ENCODE peak calls at places on chromosomes 16 and 17, in five cellular contexts. O, Q, R, N and J are unnamed samples. For H3K4me1, the result is how much of the 10 kb centered on the place peaks cover.

GRCh38 chr17:36546418-36547093 is 1.8 kb downstream of the GGNBP2 start:
- DNase-seq in O (no peak), Q (no peak), R (no peak), N (no peak), J (no peak)

GRCh38 chr17:4786111-4786491 is at the start of gene VMO1:
- DNase-seq in O (no peak), Q (peak), R (no peak), N (no peak), J (peak)

GRCh38 chr17:82095777-82096708 is 2.0 kb downstream of the FASN start:
- DNase-seq in O (no peak), Q (peak), R (no peak), N (peak), J (peak)

GRCh38 chr16:28984619-28985135 is at the start of gene LAT:
- DNase-seq in O (no peak), Q (no peak), R (no peak), N (peak), J (no peak)

GRCh38 chr17:63911657-63912100 is 621 bp upstream of the CSHL1 start:
- DNase-seq in O (peak), Q (peak), R (peak), N (peak), J (no peak)

GRCh38 chr17:22217135-22217534 is 524.8 kb downstream of the KCNJ18 start:
- DNase-seq in O (no peak), Q (no peak), R (peak), N (no peak), J (no peak)

GRCh38 chr17:17823433-17824118 is 13.2 kb downstream of the SREBF1 start:
- DNase-seq in O (peak), Q (peak), R (peak), N (peak), J (peak)

GRCh38 chr16:3012246-3012645 is 477 bp upstream of the CLDN9 start:
- DNase-seq in O (no peak), Q (no peak), R (no peak), N (no peak), J (no peak)

GRCh38 chr16:89200124-89200849 is at the start of gene SLC22A31:
- DNase-seq in O (no peak), Q (no peak), R (no peak), N (no peak), J (no peak)

GRCh38 chr16:70795513-70795912 is 5.4 kb downstream of the VAC14 start:
- DNase-seq in O (no peak), Q (no peak), R (no peak), N (no peak), J (no peak)

GRCh38 chr16:67936876-67937605 is 391 bp upstream of the PSMB10 start:
- DNase-seq in O (no peak), Q (no peak), R (no peak), N (peak), J (no peak)

GRCh38 chr17:4789951-4790704 is 1.4 kb downstream of the GLTPD2 start:
- DNase-seq in O (peak), Q (peak), R (peak), N (peak), J (peak)

GRCh38 chr17:66275651-66276050 is 26.8 kb upstream of the PRKCA start:
- DNase-seq in O (no peak), Q (no peak), R (no peak), N (no peak), J (no peak)

GRCh38 chr16:77834600-77834963 is 46.2 kb downstream of the VAT1L start:
- DNase-seq in O (no peak), Q (no peak), R (no peak), N (no peak), J (no peak)

GRCh38 chr16:75054556-75054947 is 55.7 kb downstream of the ZNRF1 start:
- DNase-seq in O (no peak), Q (no peak), R (no peak), N (no peak), J (no peak)

GRCh38 chr16:71482569-71482968 is 6.6 kb downstream of the ZNF19 start:
- DNase-seq in O (no peak), Q (no peak), R (no peak), N (no peak), J (no peak)

GRCh38 chr16:85663891-85664321 is 24.8 kb downstream of the GINS2 start:
- DNase-seq in O (no peak), Q (no peak), R (no peak), N (no peak), J (peak)

GRCh38 chr16:6375471-6376075 is 957.1 kb upstream of the RBFOX1 start:
- DNase-seq in O (no peak), Q (no peak), R (peak), N (no peak), J (no peak)

GRCh38 chr17:63697341-63698286 is 2.3 kb downstream of the LIMD2 start:
- DNase-seq in O (peak), Q (no peak), R (no peak), N (peak), J (peak)

GRCh38 chr17:50953831-50954601 is 87.9 kb upstream of the TOB1 start:
- DNase-seq in O (no peak), Q (no peak), R (no peak), N (no peak), J (peak)

GRCh38 chr16:68481636-68482035 is 33.3 kb upstream of the SMPD3 start:
- DNase-seq in O (no peak), Q (no peak), R (no peak), N (no peak), J (no peak)

GRCh38 chr17:71995570-71995969 is 125.2 kb upstream of the SOX9 start:
- DNase-seq in O (no peak), Q (no peak), R (no peak), N (no peak), J (no peak)

GRCh38 chr16:19769239-19769638 is 51.2 kb downstream of the IQCK start:
- DNase-seq in O (no peak), Q (no peak), R (no peak), N (no peak), J (no peak)

GRCh38 chr17:80137131-80137530 is 9.8 kb downstream of the EIF4A3 start:
- DNase-seq in O (no peak), Q (no peak), R (no peak), N (no peak), J (no peak)

GRCh38 chr16:22938647-22939046 is 124.7 kb downstream of the HS3ST2 start:
- DNase-seq in O (no peak), Q (no peak), R (no peak), N (no peak), J (no peak)

GRCh38 chr17:56291226-56291805 is 138.0 kb downstream of the ANKFN1 start:
- DNase-seq in O (no peak), Q (no peak), R (no peak), N (no peak), J (no peak)

GRCh38 chr17:32801193-32801592 is 75.7 kb downstream of the MYO1D start:
- DNase-seq in O (no peak), Q (no peak), R (no peak), N (no peak), J (no peak)

GRCh38 chr16:78740269-78740668 is 640.8 kb downstream of the WWOX start:
- DNase-seq in O (no peak), Q (no peak), R (no peak), N (no peak), J (no peak)

GRCh38 chr17:82751171-82751570 is 694 bp upstream of the TBCD start:
- DNase-seq in O (no peak), Q (peak), R (no peak), N (no peak), J (no peak)

GRCh38 chr17:19753661-19754463 is 5.8 kb upstream of the ALDH3A1 start:
- DNase-seq in O (no peak), Q (no peak), R (no peak), N (no peak), J (peak)

GRCh38 chr17:35094902-35095301 is 24.8 kb downstream of the RAD51D start:
- DNase-seq in O (no peak), Q (no peak), R (no peak), N (no peak), J (no peak)

GRCh38 chr16:71474864-71475263 is 12.8 kb upstream of the ZNF23 start:
- DNase-seq in O (no peak), Q (no peak), R (no peak), N (no peak), J (no peak)

GRCh38 chr16:4160663-4161436 is 44.6 kb upstream of the ADCY9 start:
- DNase-seq in O (no peak), Q (no peak), R (no peak), N (no peak), J (no peak)

GRCh38 chr17:61363601-61364462 is 35.8 kb upstream of the TBX2 start:
- DNase-seq in O (no peak), Q (no peak), R (no peak), N (no peak), J (no peak)

GRCh38 chr17:22310717-22311686 is 618.7 kb downstream of the KCNJ18 start:
- DNase-seq in O (peak), Q (no peak), R (no peak), N (no peak), J (peak)

GRCh38 chr16:74035816-74036215 is 260.8 kb upstream of the PSMD7 start:
- DNase-seq in O (peak), Q (no peak), R (peak), N (no peak), J (no peak)

GRCh38 chr16:2842340-2843000 is 12.4 kb downstream of the ZG16B start:
- DNase-seq in O (peak), Q (no peak), R (peak), N (peak), J (peak)

GRCh38 chr16:27320261-27321012 is 6.7 kb downstream of the IL4R start:
- DNase-seq in O (no peak), Q (peak), R (no peak), N (no peak), J (no peak)

GRCh38 chr16:27319257-27319965 is 5.6 kb downstream of the IL4R start:
- DNase-seq in O (no peak), Q (peak), R (no peak), N (no peak), J (no peak)

GRCh38 chr16:27322858-27323780 is 9.3 kb downstream of the IL4R start:
- DNase-seq in O (no peak), Q (peak), R (no peak), N (no peak), J (no peak)

GRCh38 chr16:27318399-27319256 is 4.9 kb downstream of the IL4R start:
- DNase-seq in O (no peak), Q (peak), R (peak), N (peak), J (peak)

GRCh38 chr16:27321013-27321960 is 7.5 kb downstream of the IL4R start:
- DNase-seq in O (no peak), Q (peak), R (no peak), N (no peak), J (no peak)
- H3K4me1 ChIP-seq in O (under half), Q (under half), R (under half), N (half or more), J (under half)

GRCh38 chr17:77323413-77324171 is 182.8 kb downstream of the SEC14L1 start:
- DNase-seq in O (peak), Q (peak), R (no peak), N (no peak), J (peak)
- H3K4me1 ChIP-seq in O (under half), Q (under half), R (under half), N (half or more), J (under half)

DNA sequence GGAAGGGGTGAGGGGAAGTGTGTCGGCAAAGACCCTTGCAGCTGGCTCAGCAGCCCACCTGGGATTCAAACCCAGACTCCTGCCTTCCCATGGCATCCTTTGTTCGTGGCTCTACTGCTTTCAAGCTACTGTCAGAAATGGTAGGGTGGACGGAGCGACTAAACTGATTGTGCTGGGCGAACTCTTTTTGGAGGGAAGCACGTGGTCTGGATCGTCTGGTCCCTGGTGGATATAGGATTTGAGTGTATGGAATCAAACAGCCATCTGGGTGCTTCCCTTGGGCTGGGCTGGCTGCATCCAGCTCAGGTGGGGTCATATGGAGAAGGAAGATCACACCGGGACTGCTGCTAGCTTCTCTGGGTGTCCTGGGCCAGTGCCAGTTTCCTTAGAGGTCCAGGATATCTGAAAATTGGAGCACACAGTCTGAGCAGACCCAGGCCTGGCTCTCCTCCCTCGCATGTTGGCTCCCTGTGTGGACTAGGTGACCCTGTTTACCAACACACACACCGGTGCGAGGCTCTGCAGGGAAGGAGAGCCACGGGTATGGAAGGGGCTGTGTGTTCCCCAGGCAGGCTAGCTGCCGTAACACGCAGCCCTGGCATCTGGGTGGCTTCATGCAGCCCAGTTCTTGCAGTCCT is 8.6 kb downstream of the CMIP start:
- DNase-seq in O (no peak), Q (no peak), R (no peak), N (no peak), J (no peak)
- H3K4me1 ChIP-seq in O (half or more), Q (under half), R (under half), N (under half), J (under half)

DNA sequence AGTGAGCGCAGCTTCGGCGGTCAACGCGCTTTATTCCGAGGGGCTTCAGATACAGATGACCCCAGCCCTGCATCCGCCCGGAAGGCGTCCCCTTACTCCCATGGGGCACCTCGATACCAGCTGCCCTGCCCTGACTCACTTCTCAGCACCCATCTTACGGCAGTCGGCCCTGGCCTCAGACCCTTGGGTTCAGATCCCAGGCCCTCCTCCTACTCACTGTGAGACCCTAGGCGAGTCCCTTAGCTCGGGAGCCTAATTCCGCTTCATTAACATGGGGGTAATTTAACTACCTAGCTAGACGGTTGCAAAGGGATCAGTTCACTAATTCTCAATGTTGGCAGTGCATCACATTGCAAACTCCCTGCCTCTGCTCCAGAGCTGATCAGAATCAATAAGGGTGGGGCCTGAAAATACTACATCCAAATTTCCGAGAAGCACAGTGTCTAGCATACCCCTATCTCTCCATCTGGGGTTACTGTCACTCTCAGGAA is 281 bp upstream of the FLOT2 start:
- DNase-seq in O (no peak), Q (no peak), R (no peak), N (peak), J (no peak)
- H3K4me1 ChIP-seq in O (under half), Q (under half), R (under half), N (half or more), J (under half)

DNA sequence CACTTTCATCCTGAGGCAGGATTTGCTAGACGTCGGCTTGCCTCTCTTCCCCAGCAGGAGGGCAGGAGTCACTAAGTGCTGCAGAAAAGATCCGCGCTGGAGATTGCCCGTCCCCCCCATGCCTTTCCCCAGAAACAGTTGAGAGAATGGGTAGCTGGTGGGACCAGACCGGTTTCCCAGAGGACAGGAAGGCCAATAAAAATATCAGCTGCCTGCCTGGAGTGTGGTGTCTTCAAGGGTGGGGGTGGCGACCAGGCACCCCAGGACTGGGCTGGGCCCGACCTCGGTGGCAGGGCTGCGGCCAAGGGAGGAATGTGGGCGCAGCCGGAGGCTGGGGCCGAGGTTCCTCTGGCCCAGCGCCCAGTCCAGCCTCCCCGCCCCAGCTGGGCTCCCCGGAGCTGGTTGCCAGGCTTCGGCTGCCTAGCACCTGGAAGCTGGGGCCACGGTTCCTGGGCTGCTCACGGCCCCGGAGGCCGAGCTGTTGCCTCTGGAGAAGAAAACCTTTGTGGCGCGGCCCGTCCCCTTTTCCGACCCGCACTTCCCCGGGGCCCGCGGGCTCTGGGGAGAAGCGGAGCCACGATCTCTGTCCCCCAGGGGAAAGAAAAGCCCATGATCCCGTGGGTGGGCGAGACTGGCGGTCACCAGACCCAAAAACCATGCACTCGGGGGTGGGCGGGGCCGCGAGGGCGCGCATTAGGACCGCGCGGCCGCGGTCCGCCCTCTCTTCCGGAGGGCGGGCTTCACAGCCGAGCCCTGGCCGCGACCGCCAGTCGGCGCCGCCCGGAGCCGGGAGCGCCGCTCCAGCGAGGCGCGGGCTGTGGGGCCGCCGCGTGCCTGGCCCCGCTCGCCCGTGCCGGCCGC is at the start of gene TRAF4:
- DNase-seq in O (peak), Q (peak), R (peak), N (peak), J (peak)
- H3K4me1 ChIP-seq in O (under half), Q (under half), R (under half), N (under half), J (under half)